ENCODE peak calls at places on chromosomes 12 and 14, in five cellular contexts. R, B, F, P and K are unnamed samples.
A peak's percentile ranks its signal among the peaks of the same experiment; 100 is the strongest.

GRCh38 chr14:55200646-55201045 is 9.3 kb upstream of the DLGAP5 start:
- DNase-seq in R (no peak), P (no peak), B (no peak), F (no peak), K (no peak)

GRCh38 chr14:37326434-37326833 is 128.7 kb downstream of the MIPOL1 start:
- DNase-seq in P (no peak), R (no peak), B (no peak), F (no peak), K (no peak)

GRCh38 chr12:68334136-68334535 is 2.0 kb upstream of the MDM1 start:
- DNase-seq in P (no peak), R (no peak), B (no peak), F (no peak), K (no peak)

GRCh38 chr12:48000878-48001321 is 3.4 kb downstream of the COL2A1 start:
- DNase-seq in R (no peak), P (no peak), F (no peak), B (no peak), K (peak; percentile 32)

GRCh38 chr12:104863549-104863948 is 94.5 kb downstream of the SLC41A2 start:
- DNase-seq in B (no peak), R (no peak), P (no peak), F (no peak), K (no peak)

GRCh38 chr12:98424726-98425401 is 90.5 kb upstream of the TMPO start:
- DNase-seq in B (peak; percentile 72), P (no peak), R (no peak), F (no peak), K (no peak)

GRCh38 chr14:37622231-37622923 is 26.9 kb downstream of the TTC6 start:
- DNase-seq in B (no peak), R (no peak), P (no peak), F (peak; percentile 76), K (no peak)

GRCh38 chr12:48424644-48425043 is 47.7 kb upstream of the ANP32D start:
- DNase-seq in R (no peak), F (no peak), B (no peak), P (no peak), K (no peak)

GRCh38 chr12:29103539-29103974 is 45.5 kb upstream of the FAR2 start:
- DNase-seq in P (no peak), R (no peak), F (no peak), B (no peak), K (no peak)

GRCh38 chr12:125518074-125518473 is 452.8 kb downstream of the AACS start:
- DNase-seq in F (peak; percentile 54), R (no peak), P (no peak), B (peak; percentile 17), K (no peak)

GRCh38 chr14:81710232-81710845 is 176.7 kb upstream of the SEL1L start:
- DNase-seq in F (no peak), P (no peak), R (no peak), B (peak; percentile 22), K (no peak)

GRCh38 chr14:58884442-58884841 is 246.7 kb downstream of the DACT1 start:
- DNase-seq in B (no peak), P (no peak), F (no peak), R (no peak), K (no peak)

GRCh38 chr12:91952916-91953315 is 192.7 kb downstream of the BTG1 start:
- DNase-seq in R (no peak), B (no peak), P (no peak), F (no peak), K (no peak)

GRCh38 chr14:54538055-54538454 is 28.3 kb downstream of the CGRRF1 start:
- DNase-seq in R (no peak), B (no peak), P (no peak), F (no peak), K (no peak)

GRCh38 chr12:71426648-71427047 is 12.9 kb upstream of the LGR5 start:
- DNase-seq in F (no peak), R (no peak), P (no peak), B (no peak), K (no peak)

GRCh38 chr12:121626853-121627623 is 708 bp downstream of the ORAI1 start:
- DNase-seq in B (peak; percentile 63), P (no peak), R (no peak), F (peak; percentile 77), K (peak; percentile 47)

GRCh38 chr12:31861360-31861759 is 97.9 kb upstream of the RESF1 start:
- DNase-seq in R (no peak), B (peak; percentile 19), F (no peak), P (no peak), K (no peak)

GRCh38 chr12:68031881-68032739 is 42.9 kb downstream of the IFNG-AS1 start:
- DNase-seq in B (no peak), R (no peak), P (no peak), F (no peak), K (no peak)

GRCh38 chr12:131075611-131076010 is 121.9 kb downstream of the ADGRD1 start:
- DNase-seq in B (no peak), R (no peak), P (no peak), F (no peak), K (peak; percentile 80)

GRCh38 chr12:40106202-40106533 is 287 bp upstream of the SLC2A13 start:
- DNase-seq in B (no peak), R (peak; percentile 7), F (no peak), P (no peak), K (no peak)

GRCh38 chr12:40104461-40105264 is 1.2 kb downstream of the SLC2A13 start:
- DNase-seq in B (peak; percentile 27), F (no peak), R (no peak), P (no peak), K (peak; percentile 89)

GRCh38 chr12:40105265-40105514 is 691 bp downstream of the SLC2A13 start:
- DNase-seq in P (no peak), R (no peak), F (no peak), B (peak; percentile 51), K (peak; percentile 89)

GRCh38 chr12:40106655-40107054 is 774 bp upstream of the SLC2A13 start:
- DNase-seq in B (no peak), R (no peak), F (no peak), P (no peak), K (no peak)

DNA sequence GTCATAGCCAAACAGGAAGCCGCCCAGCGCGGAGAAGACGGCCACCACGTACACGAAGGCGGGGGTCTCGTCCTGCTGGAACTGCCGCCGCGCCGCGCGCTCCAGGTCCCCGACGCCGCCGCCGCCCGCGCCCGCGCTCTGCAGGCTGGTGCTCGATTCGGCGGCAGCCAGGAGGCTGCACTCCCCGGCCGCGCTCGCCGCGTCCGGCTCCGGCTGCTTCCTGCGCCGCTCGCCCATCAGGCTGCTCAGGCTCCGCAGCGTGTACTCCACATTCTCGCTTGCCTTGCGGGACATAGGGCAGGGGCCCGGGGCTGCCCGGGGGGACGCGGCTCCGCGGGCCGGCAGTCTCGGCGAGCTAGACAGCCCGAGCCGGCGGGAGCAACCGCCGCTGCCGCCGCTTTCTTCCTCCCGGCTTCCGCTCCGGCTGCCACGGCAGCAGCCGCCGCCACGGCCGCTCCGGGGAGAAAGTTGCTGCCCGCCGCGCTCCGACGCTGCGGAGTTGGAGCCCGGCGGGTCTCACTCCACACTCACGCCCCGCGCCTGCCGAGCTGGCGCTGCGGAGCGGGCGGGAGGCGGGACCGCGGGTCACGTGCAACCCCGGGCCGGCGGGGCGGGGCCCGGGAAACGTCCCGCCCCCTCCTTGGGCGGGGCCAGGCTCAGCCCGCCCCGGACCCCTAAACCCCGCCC is at the start of gene SLC2A13:
- DNase-seq in P (no peak), B (peak; percentile 83), F (peak; percentile 86), R (no peak), K (peak; percentile 63)
- TF ChIP-seq POLR2A in P (peak; percentile 80), B (peak; percentile 78), F (no peak), R (no peak), K (no peak)

GRCh38 chr12:89461649-89462612 is 62.7 kb downstream of the GALNT4 start:
- DNase-seq in R (no peak), F (no peak), B (no peak), P (no peak), K (no peak)
- TF ChIP-seq CTCF in R (peak; percentile 79), F (peak; percentile 34), B (peak; percentile 81), P (peak; percentile 39), K (no peak)

DNA sequence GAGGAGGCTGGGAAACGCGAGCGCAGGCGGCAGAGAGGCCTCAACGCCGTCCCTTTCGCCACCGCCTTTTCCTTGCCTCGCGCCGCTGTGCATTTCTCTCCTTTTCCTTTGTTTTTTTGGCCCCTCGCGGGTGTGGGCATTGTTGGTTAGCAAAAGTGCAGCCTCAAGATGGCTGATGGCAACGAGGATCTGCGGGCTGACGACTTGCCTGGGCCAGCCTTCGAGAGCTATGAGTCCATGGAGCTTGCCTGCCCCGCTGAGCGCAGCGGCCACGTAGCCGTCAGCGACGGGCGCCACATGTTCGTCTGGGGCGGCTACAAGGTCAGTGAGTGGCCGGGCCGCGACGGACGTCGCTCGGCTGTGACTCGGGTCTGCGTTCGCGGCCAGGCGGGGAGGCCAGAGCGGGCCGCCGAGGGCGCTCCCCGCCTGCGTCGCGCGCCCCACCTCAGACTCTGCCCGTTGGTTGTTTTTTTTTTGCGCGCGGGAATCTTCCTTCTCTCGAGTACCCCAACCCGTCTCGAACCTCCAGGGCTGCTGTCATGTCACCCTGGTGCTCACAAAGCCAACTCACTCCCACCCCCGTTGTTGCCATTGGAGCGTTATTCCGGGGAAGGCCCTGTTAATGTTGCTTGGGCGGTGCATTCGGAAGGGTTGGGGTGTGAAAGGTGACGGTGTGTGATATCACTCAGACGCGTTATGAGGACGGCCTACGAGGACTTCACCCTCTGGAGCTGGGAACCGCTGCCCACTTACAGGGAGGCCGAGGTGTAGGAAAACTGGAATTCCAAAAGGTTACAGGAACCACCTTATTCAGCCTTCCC is 558 bp downstream of the KLHDC2 start:
- DNase-seq in R (peak; percentile 19), B (peak; percentile 56), F (peak; percentile 63), P (no peak), K (no peak)
- TF ChIP-seq POLR2A in R (no peak), B (no peak), F (peak; percentile 86), P (no peak), K (no peak)

GRCh38 chr12:14364583-14365271 is 755 bp upstream of the ATF7IP start:
- DNase-seq in B (no peak), P (no peak), F (no peak), R (no peak), K (no peak)

GRCh38 chr12:14362347-14362746 is 3.1 kb upstream of the ATF7IP start:
- DNase-seq in R (no peak), P (no peak), B (no peak), F (no peak), K (no peak)

GRCh38 chr12:14367097-14367661 is 1.7 kb downstream of the ATF7IP start:
- DNase-seq in R (no peak), F (no peak), P (no peak), B (no peak), K (no peak)

GRCh38 chr12:14366211-14366762 is 805 bp downstream of the ATF7IP start:
- DNase-seq in B (no peak), P (no peak), R (no peak), F (no peak), K (no peak)

DNA sequence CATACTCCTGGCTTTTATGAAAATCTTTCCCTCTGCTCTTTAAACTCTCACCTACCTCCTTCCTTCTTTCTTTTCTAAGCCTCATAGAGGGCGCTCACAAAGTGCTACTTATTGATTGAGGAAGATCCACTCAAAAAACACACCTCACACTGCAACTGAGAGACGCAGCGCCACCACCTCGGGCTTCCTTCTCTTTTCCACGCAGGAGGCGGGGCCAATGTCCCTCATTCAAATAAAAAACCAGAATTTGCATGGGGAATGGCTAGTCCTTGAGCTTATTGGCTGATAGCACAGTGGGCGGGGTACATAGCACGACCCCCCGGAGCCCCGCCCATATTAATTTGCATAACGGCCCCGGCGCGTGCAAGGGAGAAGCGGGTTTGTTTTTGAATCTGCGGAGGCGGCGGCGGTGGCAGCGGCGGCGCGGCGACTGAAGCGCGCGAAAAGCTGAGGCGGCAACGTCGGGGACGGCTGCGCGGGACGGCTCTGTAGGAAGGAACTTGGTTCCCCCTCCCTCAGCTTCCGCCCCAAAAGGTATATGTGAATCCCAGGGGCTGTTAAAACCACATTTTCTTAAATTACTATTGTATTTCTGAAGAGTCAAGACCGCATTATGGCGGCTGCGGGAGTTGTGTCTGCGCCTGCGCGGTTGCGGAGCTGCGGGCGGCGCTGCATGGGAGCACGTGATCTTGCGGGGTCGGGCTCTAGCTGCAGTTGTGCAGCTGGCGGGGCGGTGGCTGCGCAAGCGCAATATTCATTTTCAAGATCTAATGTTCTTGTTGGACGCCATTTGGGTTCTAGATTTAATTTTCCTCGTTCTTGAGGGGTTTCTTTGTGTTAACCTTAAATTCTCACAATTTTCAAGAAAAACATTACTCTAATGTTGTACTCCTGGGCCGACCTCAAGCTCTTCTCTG is at the start of gene ATF7IP:
- DNase-seq in P (peak; percentile 98), B (peak; percentile 97), F (peak; percentile 93), R (peak; percentile 93), K (peak; percentile 98)
- TF ChIP-seq CTCF in P (no peak), B (peak; percentile 35), F (peak; percentile 17), R (peak; percentile 28), K (no peak)